ENCODE peak calls at places on chromosome 9, in nine cellular contexts. Z is central memory CD4-positive, alpha-beta T cell; G is hypothalamus; J is HS-5; X is GM20000; S is HEK293T; U is NCI-H146; O is PC-3; W is epithelial cell of esophagus. Y is an unnamed sample.

GRCh38 chr9:88706193-88707112 is 171.5 kb downstream of the NXNL2 start:
- DNase-seq in S (no peak), Z (no peak), W (peak; percentile 14), O (no peak), J (no peak), G (no peak), U (no peak), X (no peak), Y (peak; percentile 96)

GRCh38 chr9:122498883-122499288 is 11.7 kb upstream of the OR1J2 start:
- DNase-seq in O (peak; percentile 66), G (no peak), Z (peak; percentile 2), S (peak; percentile 51), U (peak; percentile 63), X (peak; percentile 47), J (peak; percentile 8), W (peak; percentile 94), Y (peak; percentile 65)

GRCh38 chr9:34377402-34377741 is 674 bp upstream of the MYORG start:
- DNase-seq in S (peak; percentile 18), J (no peak), Z (no peak), X (no peak), U (no peak), W (no peak), G (no peak), O (no peak), Y (no peak)

GRCh38 chr9:108634164-108634563 is 221.6 kb downstream of the ACTL7B start:
- DNase-seq in W (peak; percentile 95), X (no peak), U (peak; percentile 41), Z (no peak), O (peak; percentile 37), G (no peak), S (peak; percentile 12), J (no peak), Y (peak; percentile 43)

GRCh38 chr9:37364751-37365360 is 57.6 kb upstream of the GRHPR start:
- DNase-seq in U (peak; percentile 23), X (no peak), O (peak; percentile 15), S (no peak), Z (no peak), J (no peak), W (peak; percentile 16), G (no peak), Y (peak; percentile 7)

GRCh38 chr9:129482521-129483466 is 138.1 kb downstream of the C9orf50 start:
- DNase-seq in W (peak; percentile 85), Z (no peak), U (no peak), S (peak; percentile 69), O (peak; percentile 84), X (no peak), J (no peak), G (peak; percentile 86), Y (peak; percentile 91)

GRCh38 chr9:73162987-73163763 is 11.5 kb downstream of the ANXA1 start:
- DNase-seq in U (no peak), X (no peak), G (no peak), J (no peak), S (no peak), W (peak; percentile 59), Z (no peak), O (no peak), Y (no peak)

GRCh38 chr9:107518037-107518786 is 28.6 kb upstream of the KLF4 start:
- DNase-seq in W (no peak), X (no peak), J (no peak), O (no peak), S (no peak), Z (no peak), G (no peak), U (no peak), Y (no peak)

GRCh38 chr9:103700558-103700957 is 393.6 kb upstream of the SMC2 start:
- DNase-seq in W (no peak), X (no peak), U (no peak), S (no peak), G (no peak), J (no peak), O (no peak), Z (no peak), Y (no peak)

GRCh38 chr9:134326754-134327526 is 685 bp downstream of the RXRA start:
- DNase-seq in S (peak; percentile 62), O (peak; percentile 8), W (peak; percentile 25), U (no peak), J (no peak), X (peak; percentile 81), G (no peak), Z (no peak), Y (peak; percentile 43)

GRCh38 chr9:19998153-19998552 is 209.3 kb upstream of the SLC24A2 start:
- DNase-seq in X (peak; percentile 30), Z (no peak), G (no peak), W (peak; percentile 57), U (no peak), J (no peak), O (peak; percentile 31), S (no peak), Y (peak; percentile 83)

GRCh38 chr9:14343948-14344547 is 30.1 kb upstream of the NFIB start:
- DNase-seq in X (no peak), W (peak; percentile 16), U (peak; percentile 77), J (no peak), S (no peak), O (no peak), Z (no peak), G (peak; percentile 96), Y (peak; percentile 6)

GRCh38 chr9:114507726-114508125 is 2.5 kb upstream of the WHRN start:
- DNase-seq in S (peak; percentile 49), W (peak; percentile 54), G (peak; percentile 48), J (no peak), O (peak; percentile 27), Z (peak; percentile 29), U (peak; percentile 17), X (peak; percentile 63), Y (peak; percentile 59)

GRCh38 chr9:82560457-82560904 is 502.5 kb downstream of the RASEF start:
- DNase-seq in U (peak; percentile 81), W (no peak), G (no peak), J (no peak), X (no peak), S (no peak), Z (no peak), O (peak; percentile 9), Y (no peak)

GRCh38 chr9:127883959-127884358 is 6.5 kb upstream of the AK1 start:
- DNase-seq in G (no peak), Z (no peak), J (no peak), U (no peak), X (no peak), S (no peak), W (no peak), O (no peak), Y (no peak)

GRCh38 chr9:83959061-83959460 is 21.0 kb downstream of the HNRNPK start:
- DNase-seq in J (no peak), W (peak; percentile 42), X (no peak), S (no peak), O (peak; percentile 71), Z (no peak), U (no peak), G (no peak), Y (peak; percentile 96)

GRCh38 chr9:107841078-107841477 is 351.5 kb upstream of the KLF4 start:
- DNase-seq in W (no peak), X (no peak), O (no peak), G (no peak), Z (no peak), J (no peak), S (no peak), U (no peak), Y (no peak)

GRCh38 chr9:109010676-109011655 is 2.3 kb downstream of the CTNNAL1 start:
- DNase-seq in J (no peak), U (peak; percentile 0), G (no peak), Z (peak; percentile 36), S (no peak), O (peak; percentile 53), X (peak; percentile 58), W (peak; percentile 84), Y (peak; percentile 55)

GRCh38 chr9:81557452-81557956 is 131.8 kb downstream of the TLE1 start:
- DNase-seq in X (no peak), S (no peak), Z (no peak), W (no peak), G (no peak), U (no peak), J (no peak), O (no peak), Y (no peak)

GRCh38 chr9:135692410-135692809 is 6.9 kb downstream of the SOHLH1 start:
- DNase-seq in Z (no peak), O (no peak), J (no peak), W (peak; percentile 8), U (no peak), X (no peak), S (no peak), G (peak; percentile 28), Y (peak; percentile 6)

GRCh38 chr9:38638881-38639576 is 18.6 kb upstream of the ANKRD18A start:
- DNase-seq in W (peak; percentile 43), J (no peak), S (no peak), O (peak; percentile 62), Z (no peak), G (no peak), X (no peak), U (no peak), Y (peak; percentile 42)

GRCh38 chr9:133880851-133881634 is 111.1 kb downstream of the VAV2 start:
- DNase-seq in G (no peak), J (no peak), O (no peak), S (no peak), X (no peak), W (peak; percentile 91), U (no peak), Z (no peak), Y (no peak)

GRCh38 chr9:91847576-91847975 is 102.5 kb downstream of the ROR2 start:
- DNase-seq in Z (no peak), J (no peak), O (no peak), S (no peak), G (no peak), U (no peak), X (no peak), W (peak; percentile 13), Y (peak; percentile 47)

GRCh38 chr9:108377382-108377781 is 478.4 kb downstream of the ACTL7B start:
- DNase-seq in X (no peak), U (no peak), O (peak; percentile 13), Z (no peak), G (no peak), W (peak; percentile 5), J (no peak), S (no peak), Y (no peak)

GRCh38 chr9:121331992-121332685 is 37.9 kb downstream of the STOM start:
- DNase-seq in W (no peak), U (no peak), J (no peak), S (no peak), Z (no peak), G (no peak), X (no peak), O (peak; percentile 16), Y (no peak)

GRCh38 chr9:134384811-134385479 is 58.7 kb downstream of the RXRA start:
- DNase-seq in S (no peak), O (peak; percentile 56), U (no peak), Z (no peak), W (peak; percentile 37), X (no peak), J (no peak), G (peak; percentile 83), Y (no peak)

GRCh38 chr9:84538879-84539278 is 130.7 kb upstream of the NTRK2 start:
- DNase-seq in Z (no peak), G (no peak), S (no peak), O (no peak), W (peak; percentile 84), U (no peak), X (no peak), J (no peak), Y (no peak)

GRCh38 chr9:91837982-91838731 is 111.9 kb downstream of the ROR2 start:
- DNase-seq in S (peak; percentile 39), G (no peak), U (no peak), O (peak; percentile 89), J (no peak), Z (no peak), X (no peak), W (peak; percentile 86), Y (peak; percentile 76)

GRCh38 chr9:81578606-81579005 is 110.7 kb downstream of the TLE1 start:
- DNase-seq in Z (no peak), O (no peak), U (no peak), W (no peak), J (no peak), X (no peak), G (no peak), S (no peak), Y (peak; percentile 83)

GRCh38 chr9:22722492-22722891 is 275.9 kb downstream of the DMRTA1 start:
- DNase-seq in G (no peak), O (peak; percentile 61), Z (no peak), X (no peak), S (no peak), U (no peak), J (peak; percentile 11), W (peak; percentile 3), Y (peak; percentile 49)

GRCh38 chr9:114225534-114226288 is 70.4 kb downstream of the COL27A1 start:
- DNase-seq in W (peak; percentile 30), X (no peak), O (peak; percentile 56), G (peak; percentile 19), U (no peak), S (no peak), Z (no peak), J (peak; percentile 77), Y (peak; percentile 75)